ENCODE peak calls at places on chromosomes 13 and 19, in six cellular contexts. One of them, this sample, is unnamed.

GRCh38 chr13:43937839-43938238 is 58.1 kb downstream of the LACC1 start:
- DNase-seq in psoas muscle: no peak
- DNase-seq in lower leg skin: no peak
- DNase-seq in heart right ventricle: no peak
- DNase-seq in OCI-LY7: no peak
- DNase-seq in cardiac muscle cell: no peak
- DNase-seq in this sample: no peak

GRCh38 chr13:71209217-71209616 is 657.8 kb downstream of the DACH1 start:
- DNase-seq in psoas muscle: no peak
- DNase-seq in lower leg skin: no peak
- DNase-seq in heart right ventricle: no peak
- DNase-seq in OCI-LY7: no peak
- DNase-seq in cardiac muscle cell: no peak
- DNase-seq in this sample: no peak

GRCh38 chr19:56372281-56372680 is 21.1 kb downstream of the ZNF582 start:
- DNase-seq in psoas muscle: no peak
- DNase-seq in lower leg skin: no peak
- DNase-seq in heart right ventricle: no peak
- DNase-seq in OCI-LY7: no peak
- DNase-seq in cardiac muscle cell: no peak
- DNase-seq in this sample: no peak

GRCh38 chr13:65746522-65746921 is 1483.6 kb downstream of the PCDH9 start:
- DNase-seq in psoas muscle: no peak
- DNase-seq in lower leg skin: no peak
- DNase-seq in heart right ventricle: no peak
- DNase-seq in OCI-LY7: no peak
- DNase-seq in cardiac muscle cell: no peak
- DNase-seq in this sample: no peak

GRCh38 chr13:114047358-114047881 is 73.5 kb upstream of the C13orf46 start:
- DNase-seq in psoas muscle: no peak
- DNase-seq in lower leg skin: no peak
- DNase-seq in heart right ventricle: no peak
- DNase-seq in OCI-LY7: no peak
- DNase-seq in cardiac muscle cell: no peak
- DNase-seq in this sample: peak

GRCh38 chr13:33536639-33537425 is 251.3 kb upstream of the STARD13 start:
- DNase-seq in psoas muscle: no peak
- DNase-seq in lower leg skin: no peak
- DNase-seq in heart right ventricle: no peak
- DNase-seq in OCI-LY7: no peak
- DNase-seq in cardiac muscle cell: no peak
- DNase-seq in this sample: no peak

GRCh38 chr19:38437917-38438316 is 4.4 kb downstream of the RYR1 start:
- DNase-seq in psoas muscle: no peak
- DNase-seq in lower leg skin: no peak
- DNase-seq in heart right ventricle: no peak
- DNase-seq in OCI-LY7: no peak
- DNase-seq in cardiac muscle cell: no peak
- DNase-seq in this sample: no peak

GRCh38 chr19:50724522-50725217 is 1.5 kb downstream of the CLEC11A start:
- DNase-seq in psoas muscle: peak
- DNase-seq in lower leg skin: peak
- DNase-seq in heart right ventricle: peak
- DNase-seq in OCI-LY7: peak
- DNase-seq in cardiac muscle cell: peak
- DNase-seq in this sample: peak

GRCh38 chr13:114296448-114296847 is 15.0 kb downstream of the UPF3A start:
- DNase-seq in psoas muscle: no peak
- DNase-seq in lower leg skin: no peak
- DNase-seq in heart right ventricle: no peak
- DNase-seq in OCI-LY7: no peak
- DNase-seq in cardiac muscle cell: no peak
- DNase-seq in this sample: no peak

GRCh38 chr19:19539738-19540703 is 2.0 kb downstream of the CILP2 start:
- DNase-seq in psoas muscle: peak
- DNase-seq in lower leg skin: peak
- DNase-seq in heart right ventricle: peak
- DNase-seq in OCI-LY7: peak
- DNase-seq in cardiac muscle cell: no peak
- DNase-seq in this sample: no peak

GRCh38 chr19:15640294-15640903 is at the start of gene CYP4F3:
- DNase-seq in psoas muscle: no peak
- DNase-seq in lower leg skin: peak
- DNase-seq in heart right ventricle: peak
- DNase-seq in OCI-LY7: no peak
- DNase-seq in cardiac muscle cell: no peak
- DNase-seq in this sample: no peak

GRCh38 chr19:31648347-31648746 is 299.1 kb upstream of the TSHZ3 start:
- DNase-seq in psoas muscle: no peak
- DNase-seq in lower leg skin: no peak
- DNase-seq in heart right ventricle: no peak
- DNase-seq in OCI-LY7: no peak
- DNase-seq in cardiac muscle cell: peak
- DNase-seq in this sample: no peak

GRCh38 chr13:100097821-100098220 is 8.9 kb downstream of the PCCA start:
- DNase-seq in psoas muscle: no peak
- DNase-seq in lower leg skin: no peak
- DNase-seq in heart right ventricle: no peak
- DNase-seq in OCI-LY7: no peak
- DNase-seq in cardiac muscle cell: no peak
- DNase-seq in this sample: no peak

GRCh38 chr19:57570707-57571106 is 8.0 kb downstream of the ZNF416 start:
- DNase-seq in psoas muscle: no peak
- DNase-seq in lower leg skin: no peak
- DNase-seq in heart right ventricle: no peak
- DNase-seq in OCI-LY7: no peak
- DNase-seq in cardiac muscle cell: no peak
- DNase-seq in this sample: no peak

GRCh38 chr13:35979378-35979911 is 151.7 kb downstream of the DCLK1 start:
- DNase-seq in psoas muscle: peak
- DNase-seq in lower leg skin: peak
- DNase-seq in heart right ventricle: peak
- DNase-seq in OCI-LY7: no peak
- DNase-seq in cardiac muscle cell: no peak
- DNase-seq in this sample: peak

GRCh38 chr13:113881614-113882265 is 17.9 kb upstream of the GAS6 start:
- DNase-seq in psoas muscle: no peak
- DNase-seq in lower leg skin: no peak
- DNase-seq in heart right ventricle: no peak
- DNase-seq in OCI-LY7: no peak
- DNase-seq in cardiac muscle cell: peak
- DNase-seq in this sample: no peak

GRCh38 chr13:53001444-53001843 is 27.2 kb upstream of the OLFM4 start:
- DNase-seq in psoas muscle: no peak
- DNase-seq in lower leg skin: no peak
- DNase-seq in heart right ventricle: no peak
- DNase-seq in OCI-LY7: no peak
- DNase-seq in cardiac muscle cell: no peak
- DNase-seq in this sample: no peak

GRCh38 chr13:25988655-25989054 is 63.2 kb downstream of the SHISA2 start:
- DNase-seq in psoas muscle: no peak
- DNase-seq in lower leg skin: no peak
- DNase-seq in heart right ventricle: no peak
- DNase-seq in OCI-LY7: no peak
- DNase-seq in cardiac muscle cell: no peak
- DNase-seq in this sample: no peak

GRCh38 chr13:39559838-39560237 is 43.2 kb downstream of the LHFPL6 start:
- DNase-seq in psoas muscle: no peak
- DNase-seq in lower leg skin: no peak
- DNase-seq in heart right ventricle: no peak
- DNase-seq in OCI-LY7: no peak
- DNase-seq in cardiac muscle cell: no peak
- DNase-seq in this sample: no peak

GRCh38 chr13:39557285-39557955 is 45.6 kb downstream of the LHFPL6 start:
- DNase-seq in psoas muscle: no peak
- DNase-seq in lower leg skin: no peak
- DNase-seq in heart right ventricle: no peak
- DNase-seq in OCI-LY7: no peak
- DNase-seq in cardiac muscle cell: no peak
- DNase-seq in this sample: no peak

GRCh38 chr13:39566216-39566869 is 36.6 kb downstream of the LHFPL6 start:
- DNase-seq in psoas muscle: no peak
- DNase-seq in lower leg skin: no peak
- DNase-seq in heart right ventricle: no peak
- DNase-seq in OCI-LY7: no peak
- DNase-seq in cardiac muscle cell: no peak
- DNase-seq in this sample: no peak

GRCh38 chr13:39565036-39565949 is 37.7 kb downstream of the LHFPL6 start:
- DNase-seq in psoas muscle: no peak
- DNase-seq in lower leg skin: no peak
- DNase-seq in heart right ventricle: no peak
- DNase-seq in OCI-LY7: no peak
- DNase-seq in cardiac muscle cell: no peak
- DNase-seq in this sample: peak

DNA sequence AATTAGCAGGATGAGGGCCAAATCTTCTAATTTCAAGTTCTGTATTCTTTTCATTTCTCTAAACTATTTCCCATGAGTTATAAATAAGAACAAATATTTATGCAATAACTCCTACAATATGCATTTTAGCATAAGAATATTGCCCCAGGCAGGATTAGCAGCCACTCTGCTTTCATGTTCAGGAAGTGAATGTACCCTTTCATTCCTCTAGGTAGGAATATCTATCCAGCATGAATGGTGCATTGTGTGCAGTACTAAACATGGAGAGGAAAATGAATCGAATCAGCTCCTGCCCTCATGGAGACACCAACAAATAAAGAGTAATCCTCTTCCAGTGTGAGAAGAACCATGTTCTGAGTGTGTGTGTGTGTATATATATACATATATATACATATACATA is 41.0 kb downstream of the LHFPL6 start:
- DNase-seq in psoas muscle: no peak
- DNase-seq in lower leg skin: no peak
- DNase-seq in heart right ventricle: no peak
- DNase-seq in OCI-LY7: no peak
- DNase-seq in cardiac muscle cell: no peak
- DNase-seq in this sample: no peak
- TF ChIP-seq CTCF in psoas muscle: no peak
- TF ChIP-seq CTCF in lower leg skin: no peak
- TF ChIP-seq CTCF in heart right ventricle: no peak
- TF ChIP-seq CTCF in OCI-LY7: no peak
- TF ChIP-seq CTCF in cardiac muscle cell: no peak
- TF ChIP-seq CTCF in this sample: no peak

GRCh38 chr19:6676288-6676687 is 6.3 kb upstream of the TNFSF14 start:
- DNase-seq in psoas muscle: no peak
- DNase-seq in lower leg skin: no peak
- DNase-seq in heart right ventricle: no peak
- DNase-seq in OCI-LY7: no peak
- DNase-seq in cardiac muscle cell: no peak
- DNase-seq in this sample: no peak

GRCh38 chr19:6677495-6677894 is 7.5 kb upstream of the TNFSF14 start:
- DNase-seq in psoas muscle: no peak
- DNase-seq in lower leg skin: no peak
- DNase-seq in heart right ventricle: no peak
- DNase-seq in OCI-LY7: no peak
- DNase-seq in cardiac muscle cell: no peak
- DNase-seq in this sample: no peak

GRCh38 chr19:6671960-6672359 is 2.0 kb upstream of the TNFSF14 start:
- DNase-seq in psoas muscle: no peak
- DNase-seq in lower leg skin: no peak
- DNase-seq in heart right ventricle: no peak
- DNase-seq in OCI-LY7: no peak
- DNase-seq in cardiac muscle cell: no peak
- DNase-seq in this sample: no peak

GRCh38 chr19:6672693-6673290 is 2.8 kb upstream of the TNFSF14 start:
- DNase-seq in psoas muscle: no peak
- DNase-seq in lower leg skin: no peak
- DNase-seq in heart right ventricle: no peak
- DNase-seq in OCI-LY7: no peak
- DNase-seq in cardiac muscle cell: no peak
- DNase-seq in this sample: no peak

DNA sequence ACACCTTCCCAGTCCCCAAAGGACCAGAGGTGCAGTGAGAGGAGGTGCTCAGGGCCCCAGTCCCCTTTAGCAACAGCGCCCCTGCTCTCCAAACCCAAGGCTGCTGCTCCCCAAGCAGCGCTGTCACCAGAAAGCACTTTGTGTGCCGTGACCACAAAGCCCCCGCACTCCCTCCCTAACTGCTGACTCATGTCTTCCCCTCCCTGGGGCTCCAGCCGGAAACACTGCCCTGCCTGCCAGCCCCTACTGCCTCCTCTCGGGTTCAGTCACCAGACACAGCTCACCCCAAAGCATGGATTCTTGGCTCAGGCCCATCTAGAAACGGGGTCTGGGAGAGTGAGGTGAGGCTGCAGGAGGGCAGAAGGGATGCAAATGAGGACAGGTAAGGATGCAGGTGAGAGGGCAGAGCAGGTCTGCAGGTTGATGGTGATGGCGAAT is 4.9 kb upstream of the TNFSF14 start:
- DNase-seq in psoas muscle: peak
- DNase-seq in lower leg skin: peak
- DNase-seq in heart right ventricle: peak
- DNase-seq in OCI-LY7: peak
- DNase-seq in cardiac muscle cell: no peak
- DNase-seq in this sample: no peak
- H3K4me3 ChIP-seq in psoas muscle: no peak
- H3K4me3 ChIP-seq in lower leg skin: no peak
- H3K4me3 ChIP-seq in heart right ventricle: no peak
- H3K4me3 ChIP-seq in OCI-LY7: no peak
- H3K4me3 ChIP-seq in cardiac muscle cell: no peak
- H3K4me3 ChIP-seq in this sample: no peak

GRCh38 chr13:111153279-111153976 is 38.3 kb downstream of the ARHGEF7 start:
- DNase-seq in psoas muscle: peak
- DNase-seq in lower leg skin: peak
- DNase-seq in heart right ventricle: peak
- DNase-seq in OCI-LY7: peak
- DNase-seq in cardiac muscle cell: peak
- DNase-seq in this sample: no peak
- TF ChIP-seq CTCF in psoas muscle: peak
- TF ChIP-seq CTCF in lower leg skin: no peak
- TF ChIP-seq CTCF in heart right ventricle: peak
- TF ChIP-seq CTCF in OCI-LY7: no peak
- TF ChIP-seq CTCF in cardiac muscle cell: peak
- TF ChIP-seq CTCF in this sample: peak

GRCh38 chr19:14530505-14530904 is 1.1 kb downstream of the TECR start:
- DNase-seq in psoas muscle: no peak
- DNase-seq in lower leg skin: no peak
- DNase-seq in heart right ventricle: no peak
- DNase-seq in OCI-LY7: peak
- DNase-seq in cardiac muscle cell: no peak
- DNase-seq in this sample: no peak
- H3K4me3 ChIP-seq in psoas muscle: peak
- H3K4me3 ChIP-seq in lower leg skin: no peak
- H3K4me3 ChIP-seq in heart right ventricle: peak
- H3K4me3 ChIP-seq in OCI-LY7: peak
- H3K4me3 ChIP-seq in cardiac muscle cell: peak
- H3K4me3 ChIP-seq in this sample: peak